ENCODE peak calls at places on chromosomes 7 and 10, in eight cellular contexts. Y is HTR-8/SVneo, X is substantia nigra, W is ACHN, H is GM04504, S is uterus, E is NCI-H82, B is B cell. T is an unnamed sample.

GRCh38 chr10:60992661-60993060 is 48.7 kb upstream of the RHOBTB1 start:
- DNase-seq in W (no peak), H (peak), X (no peak), Y (no peak), E (no peak), B (no peak), S (no peak), T (no peak)

GRCh38 chr10:93182790-93183189 is 109.1 kb downstream of the CYP26A1 start:
- DNase-seq in H (no peak), X (no peak), W (no peak), B (no peak), E (no peak), S (no peak), Y (no peak), T (no peak)

GRCh38 chr7:97697396-97697795 is 34.5 kb upstream of the TAC1 start:
- DNase-seq in Y (no peak), X (no peak), B (no peak), E (peak), S (no peak), W (no peak), H (no peak), T (no peak)

GRCh38 chr10:10045765-10046028 is 972.0 kb upstream of the CELF2 start:
- DNase-seq in S (no peak), E (no peak), X (no peak), H (no peak), W (no peak), B (no peak), Y (no peak), T (no peak)

GRCh38 chr7:49775065-49775948 is 1.9 kb downstream of the VWC2 start:
- DNase-seq in H (no peak), E (peak), Y (no peak), X (no peak), B (no peak), S (no peak), W (no peak), T (no peak)

GRCh38 chr7:104054362-104054761 is 64.9 kb upstream of the RELN start:
- DNase-seq in Y (no peak), X (no peak), E (no peak), B (no peak), H (no peak), S (no peak), W (no peak), T (no peak)

GRCh38 chr10:3866347-3866746 is 81.3 kb upstream of the KLF6 start:
- DNase-seq in X (no peak), S (no peak), E (no peak), B (no peak), H (no peak), W (no peak), Y (no peak), T (no peak)

GRCh38 chr10:767794-768193 is 78.3 kb upstream of the DIP2C start:
- DNase-seq in Y (no peak), E (no peak), H (no peak), B (no peak), X (no peak), W (no peak), S (no peak), T (no peak)

GRCh38 chr7:2106920-2107319 is 125.8 kb downstream of the MAD1L1 start:
- DNase-seq in X (no peak), Y (peak), B (no peak), H (no peak), S (peak), W (no peak), E (no peak), T (no peak)

GRCh38 chr10:21556527-21556926 is 22.5 kb downstream of the MLLT10 start:
- DNase-seq in B (no peak), S (no peak), E (no peak), X (no peak), W (no peak), H (no peak), Y (no peak), T (no peak)